ENCODE peak calls at places on chromosomes 2 and 18, in five cellular contexts. L is GM12891, N is K562, Y is H1, A is GM12878. H is an unnamed sample.

GRCh38 chr2:122094557-122094956 is 339.1 kb downstream of the TSN start:
- DNase-seq in L (no peak), N (no peak), Y (no peak), A (peak), H (no peak)

GRCh38 chr18:3044931-3045698 is 32.2 kb upstream of the LPIN2 start:
- DNase-seq in L (no peak), N (no peak), Y (no peak), A (no peak), H (no peak)

GRCh38 chr2:217685255-217685605 is 317.6 kb downstream of the TNS1 start:
- DNase-seq in L (no peak), N (no peak), Y (no peak), A (no peak), H (no peak)

GRCh38 chr18:76483780-76484179 is 11.3 kb downstream of the ZNF516 start:
- DNase-seq in L (no peak), N (no peak), Y (no peak), A (no peak), H (no peak)

GRCh38 chr2:199470361-199470671 is 12.6 kb upstream of the SATB2 start:
- DNase-seq in L (no peak), N (no peak), Y (no peak), A (no peak), H (no peak)

GRCh38 chr2:234395801-234396478 is 100.9 kb downstream of the ARL4C start:
- DNase-seq in L (no peak), N (no peak), Y (no peak), A (no peak), H (no peak)

GRCh38 chr2:75512455-75513212 is 48.1 kb downstream of the EVA1A start:
- DNase-seq in L (no peak), N (no peak), Y (no peak), A (no peak), H (no peak)

GRCh38 chr2:156332452-156333273 is at the start of gene NR4A2:
- DNase-seq in L (peak), N (peak), Y (no peak), A (no peak), H (peak)

GRCh38 chr2:205695460-205695979 is 13.2 kb downstream of the NRP2 start:
- DNase-seq in L (no peak), N (no peak), Y (no peak), A (no peak), H (no peak)

GRCh38 chr2:179106342-179107178 is 56.6 kb upstream of the CCDC141 start:
- DNase-seq in L (no peak), N (no peak), Y (no peak), A (peak), H (no peak)

GRCh38 chr18:49666045-49666444 is 104.2 kb downstream of the LIPG start:
- DNase-seq in L (no peak), N (no peak), Y (no peak), A (no peak), H (no peak)

GRCh38 chr18:31498450-31499156 is 626 bp downstream of the DSG2 start:
- DNase-seq in L (no peak), N (peak), Y (no peak), A (no peak), H (no peak)

DNA sequence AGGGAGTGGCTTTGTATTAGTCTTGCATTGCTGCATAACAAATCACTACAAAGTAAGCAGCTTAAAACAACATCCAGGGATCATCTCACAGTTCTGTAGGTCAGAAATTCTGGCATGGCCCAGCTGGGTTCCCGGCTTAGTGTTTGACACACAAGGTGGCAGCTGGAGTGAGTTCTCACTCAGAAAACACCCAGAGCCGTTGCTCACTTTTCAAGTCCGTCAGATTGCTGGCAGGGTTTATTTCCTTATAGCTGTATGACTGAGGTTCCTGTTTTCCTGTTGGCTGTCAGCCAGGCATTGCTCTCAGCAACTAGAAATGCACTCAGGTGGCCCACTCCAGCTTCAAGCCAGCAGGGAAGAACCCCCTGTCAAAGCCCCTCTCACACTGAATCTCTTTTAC is 324.1 kb downstream of the CCDC178 start:
- DNase-seq in L (no peak), N (no peak), Y (no peak), A (no peak), H (no peak)
- TF ChIP-seq POLR2AphosphoS5 in L (no peak), N (no peak), Y (no peak), A (no peak), H (no peak)

GRCh38 chr2:42429352-42429751 is 64.4 kb downstream of the KCNG3 start:
- DNase-seq in L (no peak), N (no peak), Y (no peak), A (no peak), H (no peak)

GRCh38 chr2:42424033-42424432 is 63.0 kb upstream of the COX7A2L start:
- DNase-seq in L (no peak), N (no peak), Y (no peak), A (no peak), H (no peak)

GRCh38 chr2:42430188-42430587 is 63.6 kb downstream of the KCNG3 start:
- DNase-seq in L (no peak), N (no peak), Y (no peak), A (no peak), H (no peak)

GRCh38 chr2:42421601-42422252 is 60.7 kb upstream of the COX7A2L start:
- DNase-seq in L (no peak), N (no peak), Y (no peak), A (no peak), H (no peak)

DNA sequence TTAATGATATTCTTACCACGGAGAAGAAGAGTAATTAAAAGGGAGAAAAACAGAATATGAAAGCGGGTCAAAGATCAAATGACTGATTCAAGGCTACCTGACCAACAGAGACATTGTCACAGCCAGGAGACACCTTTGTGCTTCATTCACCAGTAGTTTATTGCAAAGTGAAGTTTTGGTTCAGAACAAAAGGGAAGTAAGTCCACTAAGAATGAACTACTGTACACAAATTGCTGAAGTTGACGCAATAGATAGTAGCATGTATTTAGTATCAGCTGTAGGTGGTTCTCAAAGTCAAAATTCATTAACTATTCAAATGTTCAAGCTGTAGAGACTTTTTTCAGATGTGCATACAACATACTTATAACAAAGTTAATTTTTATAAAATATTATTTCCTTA is 64.7 kb upstream of the COX7A2L start:
- DNase-seq in L (no peak), N (no peak), Y (no peak), A (no peak), H (no peak)
- TF ChIP-seq TAF1 in L (no peak), N (no peak), Y (no peak), A (no peak), H (no peak)

GRCh38 chr2:97868986-97869721 is 126.6 kb downstream of the TMEM131 start:
- DNase-seq in L (no peak), N (no peak), Y (no peak), A (no peak), H (no peak)
- TF ChIP-seq POLR2A in L (no peak), N (no peak), Y (no peak), A (no peak), H (no peak)

GRCh38 chr2:189500456-189501160 is 59.3 kb downstream of the WDR75 start:
- DNase-seq in L (no peak), N (no peak), Y (no peak), A (no peak), H (no peak)
- TF ChIP-seq POLR2AphosphoS5 in L (no peak), N (no peak), Y (no peak), A (no peak), H (no peak)

H was measured in GM12892.